ENCODE peak calls at places on chromosomes 3 and 15, in seven cellular contexts. P is left ventricle myocardium inferior, X is GM23248, K is NT2/D1, F is breast epithelium, W is ovary, Z is uterus. A is an unnamed sample.

GRCh38 chr3:106058485-106058884 is 189.7 kb upstream of the CBLB start:
- DNase-seq in P (no peak), X (peak; percentile 24), K (peak; percentile 0), F (no peak), W (no peak), Z (no peak), A (no peak)

GRCh38 chr3:146314871-146315270 is 64.0 kb upstream of the PLSCR4 start:
- DNase-seq in P (no peak), X (no peak), K (no peak), F (no peak), W (no peak), Z (no peak), A (no peak)

GRCh38 chr15:87977907-87978306 is 278.6 kb downstream of the NTRK3 start:
- DNase-seq in P (no peak), X (no peak), K (no peak), F (no peak), W (no peak), Z (no peak), A (no peak)

GRCh38 chr15:57662091-57662744 is 44.3 kb upstream of the POLR2M start:
- DNase-seq in P (no peak), X (no peak), K (no peak), F (no peak), W (no peak), Z (no peak), A (no peak)

GRCh38 chr3:71721721-71722157 is 3.5 kb downstream of the EIF4E3 start:
- DNase-seq in P (no peak), X (no peak), K (no peak), F (no peak), W (no peak), Z (no peak), A (no peak)

GRCh38 chr3:170144437-170144843 is 37.1 kb downstream of the PHC3 start:
- DNase-seq in P (no peak), X (no peak), K (no peak), F (no peak), W (no peak), Z (no peak), A (no peak)

GRCh38 chr15:71106802-71107500 is 8.3 kb upstream of the THSD4 start:
- DNase-seq in P (no peak), X (no peak), K (no peak), F (no peak), W (no peak), Z (no peak), A (no peak)

GRCh38 chr15:70219256-70219919 is 121.7 kb upstream of the TLE3 start:
- DNase-seq in P (no peak), X (no peak), K (no peak), F (no peak), W (no peak), Z (no peak), A (no peak)

GRCh38 chr3:39142067-39142466 is 11.3 kb downstream of the CSRNP1 start:
- DNase-seq in P (no peak), X (no peak), K (no peak), F (no peak), W (peak; percentile 29), Z (no peak), A (no peak)

GRCh38 chr3:88219138-88219792 is 69.5 kb downstream of the C3orf38 start:
- DNase-seq in P (no peak), X (peak; percentile 75), K (peak; percentile 74), F (no peak), W (peak; percentile 16), Z (no peak), A (peak; percentile 82)

GRCh38 chr15:38367476-38367875 is 86.5 kb upstream of the FAM98B start:
- DNase-seq in P (no peak), X (peak; percentile 55), K (no peak), F (no peak), W (no peak), Z (no peak), A (no peak)

GRCh38 chr3:54892168-54892567 is 35.7 kb downstream of the LRTM1 start:
- DNase-seq in P (no peak), X (no peak), K (no peak), F (no peak), W (no peak), Z (no peak), A (no peak)

GRCh38 chr3:140006331-140006730 is 71.3 kb downstream of the CLSTN2 start:
- DNase-seq in P (no peak), X (no peak), K (no peak), F (no peak), W (no peak), Z (no peak), A (no peak)

GRCh38 chr3:120506828-120507774 is 56.3 kb upstream of the FSTL1 start:
- DNase-seq in P (no peak), X (peak; percentile 77), K (peak; percentile 36), F (no peak), W (no peak), Z (peak; percentile 33), A (peak; percentile 58)

GRCh38 chr3:18477620-18478019 is 52.5 kb upstream of the SATB1 start:
- DNase-seq in P (no peak), X (no peak), K (no peak), F (no peak), W (no peak), Z (no peak), A (no peak)

GRCh38 chr3:106261396-106261795 is 392.6 kb upstream of the CBLB start:
- DNase-seq in P (no peak), X (peak; percentile 36), K (no peak), F (no peak), W (no peak), Z (no peak), A (no peak)

GRCh38 chr15:91555307-91555706 is 298.2 kb upstream of the SLCO3A1 start:
- DNase-seq in P (no peak), X (no peak), K (peak; percentile 67), F (no peak), W (no peak), Z (no peak), A (no peak)

GRCh38 chr15:76312540-76313174 is 1.4 kb upstream of the ETFA start:
- DNase-seq in P (no peak), X (peak; percentile 36), K (no peak), F (no peak), W (no peak), Z (no peak), A (no peak)

GRCh38 chr15:77671274-77672056 is 38.8 kb upstream of the LINGO1 start:
- DNase-seq in P (no peak), X (no peak), K (no peak), F (no peak), W (no peak), Z (no peak), A (no peak)

GRCh38 chr3:129315386-129315991 is 36.8 kb downstream of the HMCES start:
- DNase-seq in P (peak; percentile 42), X (peak; percentile 66), K (no peak), F (no peak), W (peak; percentile 64), Z (peak; percentile 43), A (peak; percentile 45)

GRCh38 chr15:100373037-100373896 is 31.5 kb upstream of the ADAMTS17 start:
- DNase-seq in P (no peak), X (no peak), K (no peak), F (no peak), W (no peak), Z (peak; percentile 18), A (no peak)
- H3K4me3 ChIP-seq in P (peak overlapping the region; percentile 56), X (no peak overlapping the region), K (peak overlapping the region; percentile 60), F (peak overlapping the region; percentile 58), W (peak overlapping the region; percentile 52), Z (peak overlapping the region; percentile 20), A (no peak overlapping the region)

DNA sequence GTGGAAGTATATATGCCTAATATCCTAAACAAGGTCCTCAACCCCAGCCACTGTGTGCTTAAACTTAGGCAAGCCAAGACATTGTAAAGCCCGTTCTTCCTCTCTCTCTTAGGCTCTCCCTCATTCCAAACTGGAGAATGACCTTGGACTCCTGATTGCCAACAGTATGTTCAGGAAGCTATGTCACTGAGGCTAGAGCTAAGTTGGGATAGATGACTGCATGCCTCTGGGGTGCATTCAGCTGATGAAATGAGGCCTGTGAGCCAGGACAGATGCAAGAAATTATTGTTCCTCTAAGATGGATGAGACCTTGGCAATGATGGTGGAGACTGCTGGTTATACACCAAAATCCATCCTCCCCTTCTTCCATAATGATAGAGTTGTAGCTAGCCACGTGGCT is 27.9 kb upstream of the TBC1D21 start:
- DNase-seq in P (no peak), X (no peak), K (no peak), F (no peak), W (no peak), Z (no peak), A (no peak)
- H3K4me1 ChIP-seq in P (peaks cover 8% of the 10 kb centered on the region), X (no peaks in the 10 kb centered on the region), K (peaks cover 3% of the 10 kb centered on the region), F (no peaks in the 10 kb centered on the region), W (no peaks in the 10 kb centered on the region), Z (no peaks in the 10 kb centered on the region), A (no peaks in the 10 kb centered on the region)

DNA sequence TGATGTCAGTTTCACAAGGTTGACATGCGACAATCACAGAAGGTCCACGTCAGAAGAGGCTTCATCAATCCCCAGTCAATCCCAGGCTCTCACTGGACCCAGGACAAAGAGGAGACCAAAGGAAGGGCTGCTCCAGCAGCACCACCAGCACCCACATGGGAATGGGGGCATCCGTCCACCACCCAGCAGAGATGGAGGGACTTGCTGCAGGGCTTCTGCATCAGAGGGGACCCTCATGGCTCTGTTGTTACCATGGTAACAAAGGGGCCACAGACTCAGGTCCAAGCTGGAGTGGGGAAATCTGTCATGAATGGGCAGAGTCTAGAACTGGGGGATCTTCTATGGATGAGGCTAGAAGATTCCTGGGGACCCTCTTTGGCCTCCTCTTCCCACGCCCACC is 13.1 kb downstream of the PLA2G4F start:
- DNase-seq in P (no peak), X (no peak), K (no peak), F (no peak), W (no peak), Z (no peak), A (no peak)
- H3K4me3 ChIP-seq in P (no peak overlapping the region), X (no peak overlapping the region), K (no peak overlapping the region), F (no peak overlapping the region), W (no peak overlapping the region), Z (no peak overlapping the region), A (no peak overlapping the region)

DNA sequence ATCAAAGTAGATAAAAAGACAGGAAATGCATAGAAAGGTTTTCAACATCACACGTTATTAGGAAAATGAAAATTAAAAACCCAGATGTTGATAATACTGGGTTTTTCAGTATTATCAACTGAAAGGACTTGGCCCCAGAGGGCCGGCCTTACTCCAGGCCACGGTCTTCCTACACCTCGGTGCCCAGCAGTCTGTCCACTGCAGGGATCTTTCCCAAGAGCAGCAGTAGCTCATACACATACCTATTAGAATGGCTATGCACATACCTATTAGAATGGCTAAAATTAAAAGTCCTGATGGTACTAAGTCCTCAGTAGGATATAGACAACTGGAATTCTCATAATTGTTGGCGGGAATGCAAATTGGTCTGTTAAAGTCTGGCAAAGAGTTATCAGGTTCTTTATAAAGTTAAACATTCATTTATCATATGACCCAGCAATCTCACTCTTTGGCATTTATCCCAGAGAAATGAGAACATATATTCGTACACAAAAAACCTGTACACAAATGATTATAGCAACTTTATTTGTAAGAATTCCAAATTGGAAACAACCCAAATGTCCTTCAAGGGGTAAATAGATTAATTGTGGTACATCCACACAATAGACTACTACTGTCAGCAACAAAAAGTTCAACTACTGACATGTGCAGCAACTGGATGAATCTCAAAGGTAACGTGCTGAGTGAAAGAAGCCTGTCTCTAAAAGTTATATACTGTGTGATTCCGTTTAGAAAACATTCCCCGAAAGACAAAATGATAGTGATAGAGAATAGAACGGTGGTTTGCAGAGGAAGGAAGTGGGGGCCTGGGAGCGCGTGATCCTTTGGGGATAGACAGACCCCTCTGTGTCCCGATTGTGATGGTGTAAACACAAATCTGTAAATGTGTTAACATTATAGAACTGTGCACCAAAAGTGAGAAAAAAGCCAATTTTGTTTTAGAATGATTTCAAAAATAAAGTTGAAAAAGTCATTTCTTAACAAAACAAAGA is 62.3 kb downstream of the MCTP2 start:
- DNase-seq in P (no peak), X (no peak), K (no peak), F (no peak), W (no peak), Z (no peak), A (no peak)
- H3K4me1 ChIP-seq in P (peaks cover 4% of the 10 kb centered on the region), X (no peaks in the 10 kb centered on the region), K (no peaks in the 10 kb centered on the region), F (no peaks in the 10 kb centered on the region), W (no peaks in the 10 kb centered on the region), Z (no peaks in the 10 kb centered on the region), A (no peaks in the 10 kb centered on the region)

GRCh38 chr3:57892423-57892822 is 115.8 kb upstream of the FLNB start:
- DNase-seq in P (no peak), X (peak; percentile 53), K (no peak), F (no peak), W (no peak), Z (no peak), A (no peak)
- H3K4me3 ChIP-seq in P (peak overlapping the region; percentile 68), X (no peak overlapping the region), K (no peak overlapping the region), F (no peak overlapping the region), W (peak overlapping the region; percentile 15), Z (peak overlapping the region; percentile 35), A (no peak overlapping the region)

A was measured in HAP-1.